ENCODE peak calls at places on chromosomes 5 and 9, in ten cellular contexts. K is choroid plexus epithelial cell; N is GM03348; S is left ventricle myocardium inferior; O is iPS-NIHi11; L is naive thymus-derived CD4-positive, alpha-beta T cell; Y is PC-3; X is AG08396; T is stimulated activated CD8-positive, alpha-beta memory T cell treated with anti-CD3 and anti-CD28 coated beads, Interleukin-2, amount 100 ng/mL, for 1 hour; U is Caki2. B is an unnamed sample.
A peak's percentile ranks its signal among the peaks of the same experiment; 100 is the strongest.

GRCh38 chr9:130043654-130044623 is 950 bp upstream of the FNBP1 start:
- DNase-seq in U (no peak), L (no peak), Y (no peak), T (no peak), O (no peak), N (peak; percentile 56), S (peak; percentile 44), K (peak; percentile 48), X (peak; percentile 38), B (no peak)

GRCh38 chr5:115389074-115389798 is 92.8 kb upstream of the CCDC112 start:
- DNase-seq in U (no peak), S (no peak), X (no peak), L (no peak), T (no peak), N (peak; percentile 23), Y (no peak), O (no peak), K (peak; percentile 23), B (no peak)

GRCh38 chr9:136171801-136172411 is 33.0 kb downstream of the LHX3 start:
- DNase-seq in O (no peak), S (no peak), U (no peak), N (no peak), L (no peak), X (no peak), K (no peak), Y (peak; percentile 10), T (no peak), B (no peak)

GRCh38 chr5:133113331-133114061 is 61.7 kb downstream of the HSPA4 start:
- DNase-seq in K (peak; percentile 63), L (no peak), X (no peak), U (no peak), S (no peak), N (no peak), T (no peak), O (no peak), Y (no peak), B (peak; percentile 76)

GRCh38 chr9:127968046-127968445 is 12.7 kb downstream of the EEIG1 start:
- DNase-seq in U (peak; percentile 83), O (no peak), K (peak; percentile 37), N (peak; percentile 29), L (no peak), Y (peak; percentile 78), S (peak; percentile 13), T (no peak), X (no peak), B (peak; percentile 95)

GRCh38 chr5:119951330-119951934 is 322.1 kb downstream of the FAM170A start:
- DNase-seq in L (no peak), Y (no peak), T (no peak), X (no peak), S (no peak), N (no peak), U (no peak), K (no peak), O (peak; percentile 11), B (no peak)

GRCh38 chr5:180299526-180299925 is 7.6 kb upstream of the MAPK9 start:
- DNase-seq in K (no peak), O (no peak), N (no peak), X (no peak), S (no peak), Y (no peak), U (no peak), L (no peak), T (no peak), B (no peak)

GRCh38 chr5:50958852-50959457 is 292.5 kb downstream of the PARP8 start:
- DNase-seq in S (no peak), L (no peak), X (peak; percentile 35), Y (peak; percentile 49), N (peak; percentile 51), U (peak; percentile 25), T (no peak), K (peak; percentile 69), O (peak; percentile 16), B (peak; percentile 46)

GRCh38 chr9:137813651-137814415 is 63.7 kb upstream of the CACNA1B start:
- DNase-seq in N (no peak), S (no peak), L (no peak), X (no peak), K (no peak), Y (no peak), U (no peak), T (no peak), O (no peak), B (peak; percentile 50)

GRCh38 chr5:3428355-3428754 is 167.3 kb upstream of the IRX1 start:
- DNase-seq in T (no peak), O (no peak), X (no peak), L (no peak), S (no peak), U (no peak), K (no peak), N (no peak), Y (no peak), B (no peak)

GRCh38 chr5:67287795-67288194 is 91.2 kb upstream of the CD180 start:
- DNase-seq in S (no peak), X (peak; percentile 30), N (peak; percentile 60), K (peak; percentile 79), O (no peak), U (no peak), L (no peak), T (no peak), Y (no peak), B (no peak)